ENCODE peak calls at places on chromosomes 5 and 9, in eight cellular contexts. J, E, Z, K, I, C, H and X are unnamed samples.

GRCh38 chr5:90290648-90291047 is 118.9 kb downstream of the CETN3 start:
- DNase-seq in J (no peak), E (no peak), Z (no peak), K (no peak), I (no peak), C (no peak), H (no peak), X (no peak)

GRCh38 chr5:177531209-177531940 is 14.6 kb upstream of the DDX41 start:
- DNase-seq in J (no peak), E (no peak), Z (no peak), K (no peak), I (no peak), C (no peak), H (no peak), X (no peak)

GRCh38 chr5:69449511-69449910 is 34.6 kb downstream of the MARVELD2 start:
- DNase-seq in J (no peak), E (no peak), Z (no peak), K (no peak), I (no peak), C (no peak), H (no peak), X (no peak)

GRCh38 chr5:42880621-42881020 is 68.9 kb upstream of the SELENOP start:
- DNase-seq in J (no peak), E (no peak), Z (no peak), K (no peak), I (no peak), C (no peak), H (no peak), X (no peak)

GRCh38 chr5:150144211-150144801 is 11.3 kb downstream of the PDGFRB start:
- DNase-seq in J (no peak), E (no peak), Z (no peak), K (peak), I (no peak), C (peak), H (no peak), X (no peak)

GRCh38 chr5:74367241-74367733 is 273.2 kb downstream of the ENC1 start:
- DNase-seq in J (no peak), E (no peak), Z (no peak), K (no peak), I (no peak), C (no peak), H (no peak), X (no peak)

GRCh38 chr9:16352791-16353401 is 517.6 kb downstream of the BNC2 start:
- DNase-seq in J (no peak), E (no peak), Z (no peak), K (no peak), I (no peak), C (no peak), H (no peak), X (no peak)

GRCh38 chr9:15239816-15240215 is 67.2 kb downstream of the TTC39B start:
- DNase-seq in J (no peak), E (no peak), Z (peak), K (no peak), I (no peak), C (peak), H (no peak), X (no peak)

GRCh38 chr9:110891760-110892159 is 146.5 kb downstream of the LPAR1 start:
- DNase-seq in J (no peak), E (no peak), Z (no peak), K (no peak), I (no peak), C (no peak), H (no peak), X (no peak)